ENCODE peak calls at places on chromosomes 13 and 19, in six cellular contexts. M is IMR-90; R is activated CD4-positive, CD25-positive, alpha-beta regulatory T cell; H is stimulated activated CD4-positive, alpha-beta T cell treated with anti-CD3 and anti-CD28 coated beads, Interleukin-2, amount 100 ng/mL, for 48 hours; I is RPMI7951; Q is effector memory CD4-positive, alpha-beta T cell. T is an unnamed sample.

GRCh38 chr13:77779461-77780272 is 82.2 kb downstream of the SLAIN1 start:
- DNase-seq in M (peak; percentile 74), R (no peak), H (peak; percentile 12), I (peak; percentile 1), Q (no peak), T (no peak)

GRCh38 chr19:10936661-10937084 is 8.1 kb downstream of the TIMM29 start:
- DNase-seq in M (peak; percentile 81), R (no peak), H (no peak), I (peak; percentile 78), Q (no peak), T (peak; percentile 46)

GRCh38 chr19:3387645-3388589 is 21.5 kb downstream of the NFIC start:
- DNase-seq in M (peak; percentile 39), R (no peak), H (no peak), I (no peak), Q (no peak), T (peak; percentile 76)

GRCh38 chr19:52297601-52298358 is 811 bp downstream of the ZNF480 start:
- DNase-seq in M (peak; percentile 11), R (no peak), H (no peak), I (no peak), Q (no peak), T (no peak)

GRCh38 chr19:21483589-21484170 is 21.7 kb upstream of the ZNF429 start:
- DNase-seq in M (no peak), R (peak; percentile 52), H (peak; percentile 52), I (no peak), Q (peak; percentile 32), T (no peak)

GRCh38 chr13:73767747-73768315 is 366.4 kb downstream of the KLF12 start:
- DNase-seq in M (no peak), R (peak; percentile 29), H (peak; percentile 16), I (peak; percentile 5), Q (peak; percentile 5), T (no peak)

GRCh38 chr13:91544723-91545122 is 146.3 kb downstream of the GPC5 start:
- DNase-seq in M (no peak), R (no peak), H (no peak), I (no peak), Q (no peak), T (no peak)

GRCh38 chr19:55677572-55678028 is 2.6 kb downstream of the EPN1 start:
- DNase-seq in M (no peak), R (no peak), H (no peak), I (no peak), Q (no peak), T (no peak)

GRCh38 chr13:110298566-110299321 is 8.2 kb downstream of the COL4A1 start:
- DNase-seq in M (no peak), R (no peak), H (peak; percentile 23), I (no peak), Q (no peak), T (no peak)

GRCh38 chr13:38372818-38373217 is 23.2 kb downstream of the UFM1 start:
- DNase-seq in M (no peak), R (no peak), H (no peak), I (no peak), Q (no peak), T (no peak)

GRCh38 chr19:4679416-4679815 is 9.3 kb upstream of the MYDGF start:
- DNase-seq in M (no peak), R (no peak), H (no peak), I (no peak), Q (no peak), T (no peak)

GRCh38 chr19:33282036-33282686 is 20.2 kb downstream of the CEBPA start:
- DNase-seq in M (no peak), R (no peak), H (no peak), I (peak; percentile 30), Q (no peak), T (no peak)

T was measured in NCI-H226.